ENCODE peak calls at places on chromosomes 2 and 18, in eight cellular contexts. X is HCEC 1CT; J is nucleus accumbens; T is H4; G is MV-4-11; M is epithelial cell of esophagus; L is activated CD8-positive, alpha-beta memory T cell treated with anti-CD3 and anti-CD28 coated beads for 48 hours; O is mesendoderm. P is an unnamed sample.

GRCh38 chr2:23561544-23561943 is 176.6 kb downstream of the KLHL29 start:
- DNase-seq in X (no peak), J (no peak), T (no peak), G (no peak), M (no peak), L (no peak), O (no peak), P (no peak)

GRCh38 chr2:235570256-235570655 is 76.4 kb downstream of the AGAP1 start:
- DNase-seq in X (no peak), J (no peak), T (no peak), G (no peak), M (no peak), L (no peak), O (peak; percentile 79), P (no peak)

GRCh38 chr2:176202491-176202890 is 14.0 kb downstream of the HOXD1 start:
- DNase-seq in X (no peak), J (no peak), T (no peak), G (no peak), M (no peak), L (no peak), O (no peak), P (no peak)

GRCh38 chr2:237627463-237628321 is at the start of gene LRRFIP1:
- DNase-seq in X (peak; percentile 35), J (no peak), T (no peak), G (no peak), M (no peak), L (no peak), O (peak; percentile 29), P (peak; percentile 80)

GRCh38 chr18:57859314-57859713 is 56.2 kb upstream of the ATP8B1 start:
- DNase-seq in X (peak; percentile 48), J (no peak), T (peak; percentile 13), G (peak; percentile 7), M (peak; percentile 64), L (no peak), O (peak; percentile 68), P (peak; percentile 84)

GRCh38 chr2:240809276-240809675 is 10.7 kb downstream of the KIF1A start:
- DNase-seq in X (no peak), J (no peak), T (no peak), G (no peak), M (no peak), L (no peak), O (no peak), P (no peak)

GRCh38 chr2:66405473-66405872 is 29.5 kb upstream of the MEIS1 start:
- DNase-seq in X (no peak), J (no peak), T (no peak), G (no peak), M (no peak), L (no peak), O (no peak), P (no peak)

GRCh38 chr2:196080526-196080925 is 11.9 kb upstream of the DNAH7 start:
- DNase-seq in X (no peak), J (no peak), T (no peak), G (no peak), M (no peak), L (no peak), O (no peak), P (no peak)

GRCh38 chr2:226607379-226607778 is 192.2 kb downstream of the IRS1 start:
- DNase-seq in X (no peak), J (no peak), T (no peak), G (no peak), M (no peak), L (no peak), O (no peak), P (no peak)

GRCh38 chr2:216346781-216347180 is 25.5 kb downstream of the MARCHF4 start:
- DNase-seq in X (no peak), J (no peak), T (no peak), G (no peak), M (no peak), L (no peak), O (no peak), P (no peak)

GRCh38 chr2:18792226-18792629 is 202.9 kb upstream of the NT5C1B start:
- DNase-seq in X (no peak), J (no peak), T (no peak), G (no peak), M (no peak), L (no peak), O (no peak), P (no peak)

GRCh38 chr2:237465515-237466227 is 21.4 kb upstream of the MLPH start:
- DNase-seq in X (peak; percentile 97), J (no peak), T (peak; percentile 78), G (peak; percentile 28), M (peak; percentile 91), L (no peak), O (no peak), P (no peak)

GRCh38 chr2:7567646-7568045 is 650.4 kb downstream of the RNF144A start:
- DNase-seq in X (no peak), J (no peak), T (no peak), G (no peak), M (no peak), L (peak; percentile 22), O (peak; percentile 6), P (no peak)

GRCh38 chr18:56645415-56646016 is 5.6 kb upstream of the WDR7 start:
- DNase-seq in X (peak; percentile 17), J (no peak), T (no peak), G (peak; percentile 8), M (peak; percentile 37), L (no peak), O (peak; percentile 18), P (peak; percentile 81)

GRCh38 chr18:41745166-41746049 is 209.6 kb upstream of the PIK3C3 start:
- DNase-seq in X (peak; percentile 49), J (no peak), T (peak; percentile 53), G (peak; percentile 25), M (peak; percentile 67), L (no peak), O (peak; percentile 79), P (peak; percentile 87)

GRCh38 chr2:161373939-161374338 is 42.2 kb upstream of the TBR1 start:
- DNase-seq in X (peak; percentile 13), J (no peak), T (peak; percentile 16), G (no peak), M (no peak), L (no peak), O (peak; percentile 50), P (no peak)

GRCh38 chr2:148702475-148702874 is 57.9 kb downstream of the EPC2 start:
- DNase-seq in X (no peak), J (no peak), T (no peak), G (no peak), M (no peak), L (no peak), O (no peak), P (no peak)

GRCh38 chr2:151437630-151438029 is 27.9 kb downstream of the RIF1 start:
- DNase-seq in X (peak; percentile 29), J (no peak), T (no peak), G (no peak), M (peak; percentile 20), L (no peak), O (peak; percentile 4), P (peak; percentile 0)

P was measured in DMS53.